ENCODE peak calls at places on chromosomes 13 and 19, in seven cellular contexts. Q is cardiac fibroblast, E is heart right ventricle, C is fibroblast of mammary gland, X is stomach, T is cardiac muscle cell, M is AG04450. N is an unnamed sample.

GRCh38 chr13:105518086-105518485 is 1017.4 kb downstream of the EFNB2 start:
- DNase-seq in Q (peak), E (no peak), C (peak), X (no peak), T (no peak), M (no peak), N (no peak)

GRCh38 chr19:50925734-50926133 is 14.5 kb upstream of the KLK4 start:
- DNase-seq in Q (peak), E (no peak), C (peak), X (no peak), T (no peak), M (no peak), N (no peak)

GRCh38 chr19:33805313-33805712 is 8.6 kb downstream of the KCTD15 start:
- DNase-seq in Q (no peak), E (no peak), C (no peak), X (no peak), T (no peak), M (no peak), N (no peak)

GRCh38 chr13:48156466-48156865 is 61.6 kb upstream of the MED4 start:
- DNase-seq in Q (no peak), E (no peak), C (no peak), X (peak), T (no peak), M (no peak), N (no peak)

GRCh38 chr13:33249894-33250293 is 35.7 kb downstream of the STARD13 start:
- DNase-seq in Q (no peak), E (no peak), C (no peak), X (no peak), T (no peak), M (no peak), N (no peak)

GRCh38 chr13:41577437-41577836 is 120.1 kb downstream of the RGCC start:
- DNase-seq in Q (peak), E (no peak), C (peak), X (peak), T (no peak), M (no peak), N (peak)

GRCh38 chr13:83879431-83880171 is 2.7 kb downstream of the SLITRK1 start:
- DNase-seq in Q (no peak), E (no peak), C (peak), X (no peak), T (no peak), M (no peak), N (no peak)

GRCh38 chr13:47955836-47956235 is 45.2 kb downstream of the SUCLA2 start:
- DNase-seq in Q (no peak), E (no peak), C (no peak), X (no peak), T (no peak), M (no peak), N (no peak)

GRCh38 chr19:13045812-13046211 is 50.5 kb downstream of the NFIX start:
- DNase-seq in Q (no peak), E (no peak), C (no peak), X (no peak), T (no peak), M (no peak), N (no peak)

GRCh38 chr13:51258612-51259358 is 36.6 kb downstream of the FAM124A start:
- DNase-seq in Q (no peak), E (no peak), C (no peak), X (no peak), T (peak), M (no peak), N (no peak)

GRCh38 chr19:10288662-10289166 is 1.0 kb upstream of the ICAM5 start:
- DNase-seq in Q (peak), E (no peak), C (peak), X (peak), T (peak), M (no peak), N (peak)

GRCh38 chr13:28564030-28564429 is 69.1 kb upstream of the FLT1 start:
- DNase-seq in Q (no peak), E (no peak), C (no peak), X (no peak), T (no peak), M (no peak), N (peak)

GRCh38 chr19:16575282-16575681 is 3.1 kb upstream of the SLC35E1 start:
- DNase-seq in Q (no peak), E (no peak), C (no peak), X (no peak), T (no peak), M (no peak), N (no peak)

GRCh38 chr13:30705672-30706071 is 29.7 kb upstream of the ALOX5AP start:
- DNase-seq in Q (no peak), E (no peak), C (no peak), X (no peak), T (no peak), M (no peak), N (no peak)

GRCh38 chr13:110231348-110232047 is 75.5 kb downstream of the COL4A1 start:
- DNase-seq in Q (no peak), E (no peak), C (no peak), X (no peak), T (no peak), M (no peak), N (no peak)

GRCh38 chr19:28492201-28492600 is 720.8 kb downstream of the UQCRFS1 start:
- DNase-seq in Q (no peak), E (no peak), C (no peak), X (no peak), T (no peak), M (no peak), N (no peak)

GRCh38 chr13:37202264-37202663 is 96.8 kb upstream of the CSNK1A1L start:
- DNase-seq in Q (no peak), E (no peak), C (no peak), X (no peak), T (no peak), M (peak), N (no peak)

GRCh38 chr19:20414133-20414532 is 151.4 kb downstream of the ZNF737 start:
- DNase-seq in Q (no peak), E (no peak), C (no peak), X (no peak), T (no peak), M (no peak), N (no peak)

GRCh38 chr19:2223959-2224358 is 12.2 kb downstream of the PLEKHJ1 start:
- DNase-seq in Q (no peak), E (no peak), C (no peak), X (no peak), T (no peak), M (no peak), N (no peak)

GRCh38 chr13:100106705-100107104 is 17.8 kb downstream of the PCCA start:
- DNase-seq in Q (no peak), E (no peak), C (no peak), X (no peak), T (no peak), M (no peak), N (no peak)

GRCh38 chr19:50323782-50324133 is 5.4 kb downstream of the KCNC3 start:
- DNase-seq in Q (no peak), E (no peak), C (no peak), X (no peak), T (no peak), M (no peak), N (no peak)

GRCh38 chr13:79779761-79780160 is 298.8 kb downstream of the NDFIP2 start:
- DNase-seq in Q (peak), E (no peak), C (peak), X (no peak), T (no peak), M (no peak), N (no peak)

GRCh38 chr19:29118384-29118783 is 94.6 kb downstream of the UQCRFS1 start:
- DNase-seq in Q (no peak), E (no peak), C (no peak), X (no peak), T (no peak), M (no peak), N (no peak)

GRCh38 chr19:42252365-42253244 is 2.3 kb downstream of the ERF start:
- DNase-seq in Q (peak), E (peak), C (peak), X (no peak), T (peak), M (no peak), N (no peak)

GRCh38 chr13:100128373-100128772 is 39.5 kb downstream of the PCCA start:
- DNase-seq in Q (peak), E (no peak), C (peak), X (no peak), T (no peak), M (peak), N (no peak)

GRCh38 chr19:8158411-8159074 is 9.2 kb upstream of the FBN3 start:
- DNase-seq in Q (peak), E (no peak), C (peak), X (peak), T (peak), M (peak), N (peak)

GRCh38 chr13:108915095-108915633 is 285.8 kb downstream of the MYO16 start:
- DNase-seq in Q (peak), E (no peak), C (peak), X (no peak), T (peak), M (peak), N (no peak)

GRCh38 chr13:28503182-28503980 is 8.5 kb upstream of the FLT1 start:
- DNase-seq in Q (no peak), E (no peak), C (no peak), X (no peak), T (no peak), M (no peak), N (no peak)

GRCh38 chr13:80284290-80284689 is 56.6 kb downstream of the SPRY2 start:
- DNase-seq in Q (no peak), E (no peak), C (no peak), X (no peak), T (no peak), M (no peak), N (no peak)

GRCh38 chr19:3687393-3687773 is 12.9 kb downstream of the PIP5K1C start:
- DNase-seq in Q (no peak), E (no peak), C (no peak), X (no peak), T (no peak), M (no peak), N (no peak)
- H3K4me3 ChIP-seq in Q (no peak), E (no peak), C (no peak), X (peak), T (no peak), M (no peak), N (no peak)

GRCh38 chr19:45772912-45773311 is 3.9 kb upstream of the SIX5 start:
- DNase-seq in Q (no peak), E (no peak), C (no peak), X (no peak), T (no peak), M (no peak), N (no peak)
- H3K4me3 ChIP-seq in Q (no peak), E (no peak), C (no peak), X (no peak), T (no peak), M (no peak), N (no peak)

DNA sequence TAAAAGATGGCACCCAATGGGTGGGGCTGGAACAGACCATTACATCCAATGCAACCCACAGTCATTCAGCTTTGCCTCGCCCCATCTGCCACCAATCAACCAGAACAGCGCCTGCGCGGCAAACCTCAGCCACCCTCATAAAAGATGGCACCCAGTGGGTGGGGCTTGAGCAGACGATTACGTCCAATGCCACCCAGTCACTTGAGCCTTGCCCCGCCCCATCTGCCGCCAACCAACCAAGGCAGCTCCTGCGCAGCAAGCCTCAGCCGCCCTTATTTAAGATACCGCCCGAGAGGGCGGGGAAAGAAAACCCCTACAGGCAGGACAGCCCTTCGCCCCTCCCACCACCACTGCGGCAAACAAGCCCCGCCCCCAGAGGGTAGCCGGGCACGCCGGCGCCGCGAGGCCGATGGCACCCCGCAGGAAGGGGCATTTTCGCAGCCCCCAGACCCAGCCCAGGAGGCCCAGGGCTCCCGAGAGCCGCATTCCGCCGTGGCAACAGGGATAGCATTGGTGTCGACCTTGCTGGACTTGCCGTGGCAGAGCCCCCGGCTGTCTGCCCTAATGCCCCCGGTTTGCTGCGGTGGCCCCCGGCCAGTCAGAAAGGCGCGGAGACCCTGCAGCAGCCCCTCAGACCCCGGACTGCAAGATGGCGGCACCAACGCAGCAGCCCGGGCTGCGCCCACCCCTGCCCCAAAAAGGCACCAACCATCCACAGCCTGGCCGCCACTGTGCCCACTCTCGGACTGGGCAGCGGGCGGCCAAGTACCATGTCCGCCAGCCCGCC is 668 bp downstream of the PEG3 start:
- DNase-seq in Q (no peak), E (peak), C (peak), X (peak), T (no peak), M (no peak), N (peak)
- H3K4me3 ChIP-seq in Q (peak), E (peak), C (peak), X (peak), T (no peak), M (no peak), N (no peak)

GRCh38 chr13:20232556-20233277 is 598 bp upstream of the GJB6 start:
- DNase-seq in Q (no peak), E (no peak), C (no peak), X (no peak), T (no peak), M (no peak), N (no peak)
- H3K4me3 ChIP-seq in Q (no peak), E (peak), C (no peak), X (peak), T (peak), M (no peak), N (no peak)

GRCh38 chr19:48674216-48674809 is 1.5 kb upstream of the NTN5 start:
- DNase-seq in Q (no peak), E (no peak), C (no peak), X (no peak), T (no peak), M (no peak), N (no peak)

GRCh38 chr19:48670699-48671455 is 1.9 kb downstream of the NTN5 start:
- DNase-seq in Q (no peak), E (no peak), C (no peak), X (no peak), T (no peak), M (no peak), N (no peak)

GRCh38 chr19:48671456-48671995 is 1.3 kb downstream of the NTN5 start:
- DNase-seq in Q (no peak), E (no peak), C (no peak), X (no peak), T (no peak), M (no peak), N (no peak)

GRCh38 chr19:48673436-48674100 is 751 bp upstream of the NTN5 start:
- DNase-seq in Q (no peak), E (no peak), C (no peak), X (no peak), T (no peak), M (no peak), N (no peak)

GRCh38 chr19:48672994-48673393 is at the start of gene NTN5:
- DNase-seq in Q (no peak), E (no peak), C (no peak), X (no peak), T (no peak), M (no peak), N (no peak)
- H3K4me3 ChIP-seq in Q (no peak), E (no peak), C (no peak), X (no peak), T (no peak), M (no peak), N (no peak)

GRCh38 chr19:6668696-6669095 is 1.3 kb downstream of the TNFSF14 start:
- DNase-seq in Q (no peak), E (no peak), C (no peak), X (no peak), T (no peak), M (no peak), N (no peak)
- H3K4me3 ChIP-seq in Q (no peak), E (no peak), C (no peak), X (peak), T (no peak), M (no peak), N (no peak)

DNA sequence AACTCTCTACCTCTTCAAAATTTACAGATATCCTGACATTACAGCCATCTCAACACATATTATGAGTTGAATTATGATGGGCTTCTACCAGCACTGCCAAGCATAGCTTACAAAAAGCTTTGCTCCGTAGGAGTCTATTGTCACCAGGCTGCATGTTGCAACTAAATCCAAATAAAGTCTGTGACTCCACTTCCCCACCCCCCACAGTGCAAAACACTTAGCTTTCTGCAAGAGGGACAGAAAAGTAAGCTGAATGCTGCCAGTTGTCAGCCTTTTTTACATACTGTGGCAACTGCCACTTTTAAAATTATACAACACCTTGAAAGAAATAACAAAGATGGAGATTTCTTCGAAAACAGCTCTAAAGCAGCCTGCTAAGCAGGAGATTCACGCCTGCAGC is 189.1 kb downstream of the FGF14 start:
- DNase-seq in Q (no peak), E (no peak), C (no peak), X (no peak), T (no peak), M (no peak), N (no peak)
- H3K4me3 ChIP-seq in Q (no peak), E (no peak), C (no peak), X (no peak), T (no peak), M (no peak), N (no peak)

GRCh38 chr19:5805465-5806132 is 732 bp downstream of the NRTN start:
- DNase-seq in Q (peak), E (peak), C (no peak), X (peak), T (peak), M (no peak), N (peak)

GRCh38 chr19:5803441-5803751 is 1.5 kb upstream of the NRTN start:
- DNase-seq in Q (no peak), E (no peak), C (no peak), X (no peak), T (no peak), M (no peak), N (no peak)

GRCh38 chr19:5806133-5806489 is 1.2 kb downstream of the NRTN start:
- DNase-seq in Q (no peak), E (no peak), C (no peak), X (no peak), T (no peak), M (no peak), N (no peak)

GRCh38 chr19:5803752-5804515 is 933 bp upstream of the NRTN start:
- DNase-seq in Q (peak), E (peak), C (peak), X (peak), T (peak), M (peak), N (peak)

GRCh38 chr19:5804516-5805464 is at the start of gene NRTN:
- DNase-seq in Q (no peak), E (no peak), C (no peak), X (peak), T (peak), M (no peak), N (no peak)
- H3K4me3 ChIP-seq in Q (peak), E (peak), C (no peak), X (peak), T (peak), M (peak), N (no peak)

N was measured in lung.